ENCODE peak calls at places on chromosomes 3 and 15, in seven cellular contexts. One of them, this sample, is unnamed.

GRCh38 chr3:30286007-30286669 is 320.3 kb upstream of the TGFBR2 start:
- DNase-seq in AG10803: peak
- DNase-seq in SK-N-SH: peak
- DNase-seq in astrocyte of the cerebellum: peak
- DNase-seq in endodermal cell: no peak
- DNase-seq in cardiac muscle cell: peak
- DNase-seq in OCI-LY7: no peak
- DNase-seq in this sample: peak

GRCh38 chr3:110791971-110792370 is 279.6 kb upstream of the NECTIN3 start:
- DNase-seq in AG10803: peak
- DNase-seq in OCI-LY7: no peak
- DNase-seq in cardiac muscle cell: no peak
- DNase-seq in endodermal cell: no peak
- DNase-seq in astrocyte of the cerebellum: no peak
- DNase-seq in SK-N-SH: no peak
- DNase-seq in this sample: no peak

GRCh38 chr3:56342475-56342874 is 125.8 kb downstream of the ERC2 start:
- DNase-seq in OCI-LY7: no peak
- DNase-seq in SK-N-SH: no peak
- DNase-seq in cardiac muscle cell: no peak
- DNase-seq in astrocyte of the cerebellum: no peak
- DNase-seq in AG10803: no peak
- DNase-seq in endodermal cell: no peak
- DNase-seq in this sample: no peak

GRCh38 chr3:58062469-58062868 is 54.2 kb downstream of the FLNB start:
- DNase-seq in AG10803: peak
- DNase-seq in OCI-LY7: no peak
- DNase-seq in astrocyte of the cerebellum: no peak
- DNase-seq in endodermal cell: no peak
- DNase-seq in cardiac muscle cell: peak
- DNase-seq in SK-N-SH: peak
- DNase-seq in this sample: no peak

GRCh38 chr3:177300039-177300833 is 103.0 kb upstream of the TBL1XR1 start:
- DNase-seq in OCI-LY7: peak
- DNase-seq in endodermal cell: no peak
- DNase-seq in cardiac muscle cell: peak
- DNase-seq in SK-N-SH: no peak
- DNase-seq in astrocyte of the cerebellum: no peak
- DNase-seq in AG10803: peak
- DNase-seq in this sample: peak

GRCh38 chr3:151837057-151837456 is 23.1 kb downstream of the AADAC start:
- DNase-seq in OCI-LY7: no peak
- DNase-seq in SK-N-SH: no peak
- DNase-seq in astrocyte of the cerebellum: no peak
- DNase-seq in endodermal cell: peak
- DNase-seq in cardiac muscle cell: peak
- DNase-seq in AG10803: peak
- DNase-seq in this sample: peak

GRCh38 chr15:70492240-70493177 is 270.8 kb downstream of the UACA start:
- DNase-seq in AG10803: peak
- DNase-seq in OCI-LY7: peak
- DNase-seq in astrocyte of the cerebellum: peak
- DNase-seq in SK-N-SH: peak
- DNase-seq in endodermal cell: no peak
- DNase-seq in cardiac muscle cell: peak
- DNase-seq in this sample: peak

GRCh38 chr3:150022406-150023238 is 51.9 kb upstream of the PFN2 start:
- DNase-seq in AG10803: peak
- DNase-seq in OCI-LY7: peak
- DNase-seq in cardiac muscle cell: peak
- DNase-seq in astrocyte of the cerebellum: no peak
- DNase-seq in SK-N-SH: no peak
- DNase-seq in endodermal cell: peak
- DNase-seq in this sample: peak

GRCh38 chr15:85494035-85494793 is 113.8 kb downstream of the AKAP13 start:
- DNase-seq in endodermal cell: no peak
- DNase-seq in AG10803: peak
- DNase-seq in SK-N-SH: no peak
- DNase-seq in cardiac muscle cell: peak
- DNase-seq in astrocyte of the cerebellum: peak
- DNase-seq in OCI-LY7: no peak
- DNase-seq in this sample: peak

GRCh38 chr3:64444619-64445317 is 219.5 kb upstream of the PRICKLE2 start:
- DNase-seq in OCI-LY7: no peak
- DNase-seq in cardiac muscle cell: no peak
- DNase-seq in AG10803: no peak
- DNase-seq in endodermal cell: peak
- DNase-seq in astrocyte of the cerebellum: no peak
- DNase-seq in SK-N-SH: peak
- DNase-seq in this sample: no peak

DNA sequence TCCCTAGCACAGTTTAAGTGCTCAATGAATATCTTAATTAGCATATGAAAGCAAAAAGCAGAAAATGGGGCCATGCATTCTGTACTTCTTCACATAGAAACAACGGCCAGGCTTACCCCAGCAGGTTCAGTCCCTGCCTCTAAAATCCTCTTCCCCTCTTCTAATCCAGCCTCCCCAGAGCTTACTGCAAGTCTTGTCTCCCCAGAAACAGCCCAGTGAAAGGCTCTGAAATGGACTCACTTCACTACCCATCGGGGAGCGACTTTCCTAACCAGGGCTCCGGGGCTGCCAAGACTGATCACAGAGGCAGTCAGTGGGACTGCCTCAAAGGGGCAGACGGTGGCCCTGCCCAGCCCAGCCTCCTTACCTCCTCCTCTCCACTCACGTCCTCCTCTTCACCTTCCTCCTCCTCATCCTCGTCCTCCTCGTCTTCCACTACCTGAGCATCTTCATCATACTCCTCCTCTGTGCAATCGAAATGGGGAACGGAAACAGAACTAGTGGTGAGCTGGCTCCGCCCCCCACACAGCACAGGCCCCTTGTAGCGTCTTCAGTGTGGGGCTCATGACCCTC is 38.0 kb downstream of the ANP32A start:
- DNase-seq in SK-N-SH: no peak
- DNase-seq in AG10803: no peak
- DNase-seq in endodermal cell: peak
- DNase-seq in OCI-LY7: no peak
- DNase-seq in astrocyte of the cerebellum: no peak
- DNase-seq in cardiac muscle cell: no peak
- DNase-seq in this sample: no peak
- H3K4me3 ChIP-seq in SK-N-SH: no peak
- H3K4me3 ChIP-seq in AG10803: no peak
- H3K4me3 ChIP-seq in endodermal cell: no peak
- H3K4me3 ChIP-seq in OCI-LY7: no peak
- H3K4me3 ChIP-seq in astrocyte of the cerebellum: no peak
- H3K4me3 ChIP-seq in cardiac muscle cell: no peak
- H3K4me3 ChIP-seq in this sample: no peak

DNA sequence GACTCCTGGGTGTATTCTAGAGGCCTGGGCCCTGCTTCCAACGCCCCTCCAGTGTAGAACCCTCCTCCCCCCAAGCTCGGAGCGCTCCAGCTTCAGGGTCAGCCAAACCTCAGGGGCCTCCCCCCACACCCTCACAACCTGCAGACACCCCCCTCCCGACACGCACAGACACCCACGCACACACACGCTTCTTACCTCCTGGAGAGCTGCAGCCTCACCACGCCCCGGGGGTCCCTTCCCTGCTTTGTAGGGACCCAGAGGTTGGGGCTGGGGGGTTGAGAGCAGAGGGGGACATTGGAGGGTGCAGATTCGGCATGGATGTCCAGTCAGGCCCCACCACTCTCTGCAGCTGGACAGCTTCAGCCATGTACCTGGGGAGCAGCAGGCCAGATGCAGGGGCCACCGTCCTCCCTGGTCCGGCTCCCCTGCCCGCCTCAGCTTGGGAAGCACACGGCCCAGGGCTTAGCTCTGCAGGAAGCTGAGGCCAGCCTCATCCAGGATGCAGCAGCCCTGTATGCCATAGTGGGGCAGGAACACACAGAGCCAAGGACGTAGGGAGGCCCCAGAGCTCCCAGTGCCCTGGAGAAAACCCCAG is 13.0 kb downstream of the ZDHHC19 start:
- DNase-seq in cardiac muscle cell: no peak
- DNase-seq in endodermal cell: no peak
- DNase-seq in astrocyte of the cerebellum: no peak
- DNase-seq in SK-N-SH: no peak
- DNase-seq in OCI-LY7: no peak
- DNase-seq in AG10803: no peak
- DNase-seq in this sample: no peak
- H3K4me3 ChIP-seq in cardiac muscle cell: no peak
- H3K4me3 ChIP-seq in endodermal cell: no peak
- H3K4me3 ChIP-seq in astrocyte of the cerebellum: no peak
- H3K4me3 ChIP-seq in SK-N-SH: no peak
- H3K4me3 ChIP-seq in OCI-LY7: no peak
- H3K4me3 ChIP-seq in AG10803: no peak
- H3K4me3 ChIP-seq in this sample: no peak

DNA sequence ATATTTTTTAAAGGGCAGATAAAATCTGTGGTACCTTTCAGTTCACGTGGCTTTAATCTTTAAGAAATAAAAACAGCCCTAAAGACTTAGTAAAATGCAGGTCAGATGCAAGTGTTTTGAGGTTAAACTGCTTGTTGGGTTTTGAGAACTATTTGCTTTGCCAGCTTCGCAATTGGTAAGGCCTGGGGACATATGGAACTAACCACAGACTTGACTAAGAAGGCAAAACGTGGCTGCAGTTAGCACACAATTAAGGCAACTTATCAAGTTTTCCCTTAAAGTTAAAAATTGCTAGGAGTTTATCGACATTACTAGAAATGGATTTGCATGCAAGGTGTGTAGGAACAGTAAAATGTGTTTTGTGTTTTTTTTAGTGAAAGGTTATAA is 206.9 kb downstream of the ZNF385D start:
- DNase-seq in SK-N-SH: no peak
- DNase-seq in endodermal cell: no peak
- DNase-seq in AG10803: peak
- DNase-seq in astrocyte of the cerebellum: no peak
- DNase-seq in cardiac muscle cell: no peak
- DNase-seq in OCI-LY7: no peak
- DNase-seq in this sample: no peak
- H3K4me3 ChIP-seq in SK-N-SH: no peak
- H3K4me3 ChIP-seq in endodermal cell: no peak
- H3K4me3 ChIP-seq in AG10803: no peak
- H3K4me3 ChIP-seq in astrocyte of the cerebellum: no peak
- H3K4me3 ChIP-seq in cardiac muscle cell: no peak
- H3K4me3 ChIP-seq in OCI-LY7: no peak
- H3K4me3 ChIP-seq in this sample: no peak

GRCh38 chr3:34534013-34534412 is 735.6 kb downstream of the PDCD6IP start:
- DNase-seq in astrocyte of the cerebellum: no peak
- DNase-seq in endodermal cell: no peak
- DNase-seq in AG10803: no peak
- DNase-seq in cardiac muscle cell: no peak
- DNase-seq in SK-N-SH: no peak
- DNase-seq in OCI-LY7: no peak
- DNase-seq in this sample: no peak

DNA sequence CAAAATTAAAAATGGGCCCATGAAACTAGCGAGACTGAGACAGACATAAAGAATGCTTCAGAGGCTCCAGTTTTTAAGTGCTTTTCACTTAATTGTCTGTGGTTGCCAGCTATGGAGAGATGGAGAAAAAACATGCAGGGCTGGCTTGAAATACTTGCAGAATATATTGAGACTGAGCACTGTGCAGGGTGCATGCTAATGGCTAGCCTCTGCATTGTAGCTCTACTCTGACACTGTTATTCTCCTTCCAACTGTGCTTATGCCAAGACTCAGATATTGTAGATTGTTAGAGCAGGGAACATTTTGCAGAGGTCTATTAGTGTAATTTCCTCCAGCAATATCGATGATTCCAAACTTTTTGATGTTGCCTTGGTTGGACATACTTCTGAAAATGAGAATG is 735.0 kb downstream of the PDCD6IP start:
- DNase-seq in cardiac muscle cell: no peak
- DNase-seq in OCI-LY7: no peak
- DNase-seq in astrocyte of the cerebellum: no peak
- DNase-seq in SK-N-SH: no peak
- DNase-seq in endodermal cell: no peak
- DNase-seq in AG10803: no peak
- DNase-seq in this sample: no peak
- H3K4me3 ChIP-seq in cardiac muscle cell: no peak
- H3K4me3 ChIP-seq in OCI-LY7: no peak
- H3K4me3 ChIP-seq in astrocyte of the cerebellum: no peak
- H3K4me3 ChIP-seq in SK-N-SH: no peak
- H3K4me3 ChIP-seq in endodermal cell: no peak
- H3K4me3 ChIP-seq in AG10803: no peak
- H3K4me3 ChIP-seq in this sample: no peak

GRCh38 chr3:183309276-183309675 is 56.2 kb downstream of the B3GNT5 start:
- DNase-seq in SK-N-SH: no peak
- DNase-seq in endodermal cell: no peak
- DNase-seq in cardiac muscle cell: no peak
- DNase-seq in OCI-LY7: no peak
- DNase-seq in astrocyte of the cerebellum: no peak
- DNase-seq in AG10803: no peak
- DNase-seq in this sample: no peak

GRCh38 chr3:183308746-183309145 is 55.7 kb downstream of the B3GNT5 start:
- DNase-seq in OCI-LY7: no peak
- DNase-seq in cardiac muscle cell: no peak
- DNase-seq in SK-N-SH: no peak
- DNase-seq in astrocyte of the cerebellum: no peak
- DNase-seq in AG10803: no peak
- DNase-seq in endodermal cell: no peak
- DNase-seq in this sample: no peak

GRCh38 chr3:183303725-183304124 is 50.7 kb downstream of the B3GNT5 start:
- DNase-seq in astrocyte of the cerebellum: no peak
- DNase-seq in AG10803: no peak
- DNase-seq in cardiac muscle cell: no peak
- DNase-seq in OCI-LY7: no peak
- DNase-seq in endodermal cell: no peak
- DNase-seq in SK-N-SH: no peak
- DNase-seq in this sample: no peak

GRCh38 chr3:183307749-183308148 is 54.7 kb downstream of the B3GNT5 start:
- DNase-seq in astrocyte of the cerebellum: no peak
- DNase-seq in AG10803: no peak
- DNase-seq in endodermal cell: no peak
- DNase-seq in SK-N-SH: no peak
- DNase-seq in OCI-LY7: no peak
- DNase-seq in cardiac muscle cell: no peak
- DNase-seq in this sample: no peak

GRCh38 chr3:183306798-183307671 is 54.0 kb downstream of the B3GNT5 start:
- DNase-seq in AG10803: peak
- DNase-seq in astrocyte of the cerebellum: peak
- DNase-seq in cardiac muscle cell: peak
- DNase-seq in SK-N-SH: no peak
- DNase-seq in OCI-LY7: peak
- DNase-seq in endodermal cell: no peak
- DNase-seq in this sample: peak
- H3K4me3 ChIP-seq in AG10803: no peak
- H3K4me3 ChIP-seq in astrocyte of the cerebellum: no peak
- H3K4me3 ChIP-seq in cardiac muscle cell: no peak
- H3K4me3 ChIP-seq in SK-N-SH: no peak
- H3K4me3 ChIP-seq in OCI-LY7: no peak
- H3K4me3 ChIP-seq in endodermal cell: no peak
- H3K4me3 ChIP-seq in this sample: peak

GRCh38 chr3:160801386-160802118 is 45.5 kb downstream of the PPM1L start:
- DNase-seq in SK-N-SH: no peak
- DNase-seq in OCI-LY7: no peak
- DNase-seq in cardiac muscle cell: peak
- DNase-seq in AG10803: peak
- DNase-seq in endodermal cell: no peak
- DNase-seq in astrocyte of the cerebellum: peak
- DNase-seq in this sample: peak
- H3K4me3 ChIP-seq in SK-N-SH: no peak
- H3K4me3 ChIP-seq in OCI-LY7: no peak
- H3K4me3 ChIP-seq in cardiac muscle cell: no peak
- H3K4me3 ChIP-seq in AG10803: no peak
- H3K4me3 ChIP-seq in endodermal cell: no peak
- H3K4me3 ChIP-seq in astrocyte of the cerebellum: no peak
- H3K4me3 ChIP-seq in this sample: no peak

This sample was measured in PC-3.